ENCODE peak calls at places on chromosomes 7 and 10, in four cellular contexts. J, N, D and E are unnamed samples.

GRCh38 chr7:150398108-150398964 is 19.2 kb downstream of the ZNF775 start:
- DNase-seq in D (no peak), J (no peak), N (no peak), E (no peak)

GRCh38 chr10:1149793-1150637 is 93.8 kb downstream of the WDR37 start:
- DNase-seq in N (no peak), D (no peak), J (no peak), E (no peak)

GRCh38 chr10:132538031-132538789 is 623 bp downstream of the INPP5A start:
- DNase-seq in D (no peak), N (no peak), J (peak; percentile 69), E (peak; percentile 58)

GRCh38 chr10:102400598-102401321 is 5.3 kb downstream of the NFKB2 start:
- DNase-seq in J (no peak), D (no peak), N (no peak), E (no peak)

GRCh38 chr7:155458317-155459132 is 596 bp downstream of the EN2 start:
- DNase-seq in N (no peak), D (no peak), J (no peak), E (no peak)

GRCh38 chr10:50917486-50917885 is 32.1 kb upstream of the A1CF start:
- DNase-seq in J (no peak), N (no peak), D (no peak), E (no peak)

GRCh38 chr10:89129850-89130396 is 77.2 kb downstream of the CH25H start:
- DNase-seq in N (no peak), D (no peak), J (no peak), E (no peak)

GRCh38 chr10:2619472-2619871 is 447.9 kb upstream of the PFKP start:
- DNase-seq in D (peak; percentile 82), N (no peak), J (no peak), E (no peak)

GRCh38 chr7:138008588-138009349 is 6.9 kb upstream of the CREB3L2 start:
- DNase-seq in N (no peak), D (peak; percentile 76), J (no peak), E (no peak)

GRCh38 chr10:26699631-26700030 is 2.1 kb downstream of the PDSS1 start:
- DNase-seq in J (no peak), N (no peak), D (peak; percentile 52), E (no peak)

GRCh38 chr10:122374859-122375721 is 582 bp downstream of the PLEKHA1 start:
- DNase-seq in N (peak; percentile 72), D (no peak), J (peak; percentile 75), E (peak; percentile 74)

GRCh38 chr10:7795605-7796004 is 7.6 kb downstream of the ATP5F1C start:
- DNase-seq in D (no peak), J (no peak), N (no peak), E (no peak)

GRCh38 chr10:111323567-111323966 is 246.7 kb downstream of the ADRA2A start:
- DNase-seq in N (no peak), D (peak; percentile 53), J (no peak), E (no peak)

GRCh38 chr7:158108646-158109293 is 478.9 kb downstream of the PTPRN2 start:
- DNase-seq in D (no peak), J (peak; percentile 6), N (no peak), E (no peak)
- H3K9me3 ChIP-seq in D (no peaks in the 10 kb centered on the region), J (no peaks in the 10 kb centered on the region), N (no peaks in the 10 kb centered on the region), E (no peaks in the 10 kb centered on the region)

DNA sequence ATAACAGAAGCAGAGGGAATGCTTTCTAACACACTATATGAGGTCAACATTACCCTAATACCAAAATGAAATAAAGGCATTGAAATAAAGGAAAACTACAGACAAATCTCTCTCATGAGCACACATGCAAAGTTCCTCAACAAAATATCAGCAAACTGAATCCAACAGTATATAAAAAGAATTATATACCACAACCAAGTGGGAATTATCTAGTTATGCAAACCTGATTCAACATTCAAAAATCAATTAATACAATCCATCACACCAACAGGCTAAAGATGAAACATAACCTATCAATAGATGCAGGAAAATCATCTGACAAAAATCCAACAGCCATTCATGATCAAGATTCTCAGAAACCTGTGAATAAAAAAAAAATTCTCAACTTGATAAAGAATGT is 34.5 kb downstream of the LMBR1 start:
- DNase-seq in N (no peak), D (no peak), J (no peak), E (no peak)
- H3K9me3 ChIP-seq in N (no peaks in the 10 kb centered on the region), D (peaks cover 17% of the 10 kb centered on the region), J (no peaks in the 10 kb centered on the region), E (peaks cover 2% of the 10 kb centered on the region)

DNA sequence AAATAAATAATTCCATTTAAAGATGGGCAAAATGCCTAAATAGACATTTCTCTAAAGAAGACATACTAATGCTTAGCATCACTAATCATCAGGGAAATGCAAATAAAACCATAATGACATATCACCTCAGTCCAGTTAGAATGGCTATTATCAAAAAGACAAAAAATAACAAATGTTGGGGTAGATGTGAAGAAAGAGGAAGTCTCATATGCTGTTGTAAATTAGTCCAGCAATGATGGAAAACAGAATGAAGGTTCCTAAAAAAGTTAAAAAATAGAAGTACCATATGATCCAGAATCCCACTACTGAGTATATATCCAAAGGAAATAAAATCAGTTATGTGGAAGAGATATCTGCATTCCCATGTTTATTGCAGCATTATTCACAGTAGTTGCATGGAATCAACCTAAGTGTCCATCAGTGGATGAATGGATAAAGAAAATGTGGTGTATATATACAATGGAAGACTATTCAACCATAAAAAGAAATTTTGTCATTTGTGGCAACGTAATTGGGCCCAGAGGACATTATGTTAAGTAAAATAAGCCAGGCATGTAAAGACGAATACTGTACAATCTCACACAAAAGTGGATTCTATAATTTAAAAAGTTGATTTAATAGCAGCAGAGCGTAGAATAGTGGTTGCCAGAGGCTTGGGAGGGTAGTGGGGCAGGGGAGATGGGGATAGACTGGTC is 52.0 kb downstream of the TCAF1 start:
- DNase-seq in J (no peak), N (no peak), D (peak; percentile 39), E (no peak)
- H3K9me3 ChIP-seq in J (no peaks in the 10 kb centered on the region), N (no peaks in the 10 kb centered on the region), D (no peaks in the 10 kb centered on the region), E (no peaks in the 10 kb centered on the region)

DNA sequence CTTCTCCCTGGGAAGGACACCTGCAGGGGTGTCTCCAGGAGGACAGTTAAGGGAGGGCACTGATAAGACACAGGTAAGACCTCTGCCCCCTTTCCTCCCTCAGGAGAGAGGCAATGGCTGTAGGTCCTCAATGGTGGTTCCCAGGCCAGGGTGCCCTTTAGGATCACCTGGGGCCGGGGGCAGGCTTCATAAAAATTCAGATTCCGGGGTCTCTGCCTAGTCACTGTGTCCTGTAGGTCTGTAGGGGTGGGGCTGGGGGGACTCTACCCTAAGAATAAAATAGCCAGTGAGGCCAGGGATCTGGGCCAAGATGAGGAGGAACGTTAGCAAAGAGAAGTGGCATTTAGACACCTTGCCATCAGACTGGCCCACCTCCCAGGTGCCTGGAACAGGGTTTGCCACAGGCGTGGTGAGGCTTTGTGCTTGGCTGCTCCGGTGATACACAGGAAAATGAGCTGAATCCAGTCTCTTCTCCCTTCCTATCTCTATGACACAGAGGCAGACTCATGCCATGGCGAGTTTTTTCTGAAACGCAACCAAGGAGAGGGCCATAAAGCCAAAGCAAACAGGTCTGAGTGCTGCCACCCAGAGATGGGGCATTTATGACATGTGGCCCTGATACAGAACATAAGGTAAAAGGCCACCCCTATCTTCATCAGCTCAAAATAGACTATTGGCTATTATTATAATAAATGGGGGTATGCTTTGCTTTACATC is 52.6 kb downstream of the SH3PXD2A start:
- DNase-seq in D (no peak), N (no peak), J (no peak), E (no peak)
- H3K9me3 ChIP-seq in D (no peaks in the 10 kb centered on the region), N (no peaks in the 10 kb centered on the region), J (no peaks in the 10 kb centered on the region), E (no peaks in the 10 kb centered on the region)

GRCh38 chr7:158527902-158528502 is 59.6 kb downstream of the PTPRN2 start:
- DNase-seq in D (no peak), N (no peak), J (no peak), E (no peak)

GRCh38 chr7:158531661-158532060 is 56.0 kb downstream of the PTPRN2 start:
- DNase-seq in J (no peak), N (no peak), D (no peak), E (no peak)

GRCh38 chr7:158530800-158531609 is 56.6 kb downstream of the PTPRN2 start:
- DNase-seq in D (no peak), N (no peak), J (no peak), E (no peak)

GRCh38 chr7:158527495-158527894 is 60.1 kb downstream of the PTPRN2 start:
- DNase-seq in D (no peak), J (no peak), N (no peak), E (no peak)

GRCh38 chr7:158529181-158530096 is 58.2 kb downstream of the PTPRN2 start:
- DNase-seq in J (no peak), D (no peak), N (no peak), E (no peak)
- H3K9me3 ChIP-seq in J (no peaks in the 10 kb centered on the region), D (no peaks in the 10 kb centered on the region), N (no peaks in the 10 kb centered on the region), E (no peaks in the 10 kb centered on the region)

GRCh38 chr7:153414288-153414629 is 637.9 kb upstream of the DPP6 start:
- DNase-seq in N (no peak), J (no peak), D (no peak), E (no peak)
- H3K9me3 ChIP-seq in N (no peaks in the 10 kb centered on the region), J (no peaks in the 10 kb centered on the region), D (no peaks in the 10 kb centered on the region), E (no peaks in the 10 kb centered on the region)

GRCh38 chr10:43235070-43235900 is 31.6 kb downstream of the RASGEF1A start:
- DNase-seq in D (no peak), J (peak; percentile 32), N (no peak), E (no peak)
- H3K9me3 ChIP-seq in D (no peaks in the 10 kb centered on the region), J (no peaks in the 10 kb centered on the region), N (no peaks in the 10 kb centered on the region), E (no peaks in the 10 kb centered on the region)

GRCh38 chr10:9951481-9952257 is 1066.0 kb upstream of the CELF2 start:
- DNase-seq in D (no peak), J (no peak), N (no peak), E (no peak)
- H3K9me3 ChIP-seq in D (no peaks in the 10 kb centered on the region), J (no peaks in the 10 kb centered on the region), N (no peaks in the 10 kb centered on the region), E (no peaks in the 10 kb centered on the region)

DNA sequence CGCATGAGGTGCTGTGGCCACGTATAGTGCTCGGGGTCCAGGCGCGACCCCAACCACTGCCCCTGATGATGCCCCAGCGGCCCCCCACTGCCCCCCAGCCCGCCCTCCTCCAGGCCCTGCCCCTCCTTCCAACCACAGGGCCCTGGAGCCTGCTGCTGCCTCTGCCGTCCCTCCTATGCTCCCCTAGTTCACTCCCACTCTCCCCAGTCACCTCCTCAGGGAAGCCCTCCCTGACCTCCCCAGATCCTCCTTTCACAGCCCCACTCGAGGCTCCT is 93.8 kb downstream of the UNCX start:
- DNase-seq in J (no peak), N (no peak), D (no peak), E (no peak)
- H3K9me3 ChIP-seq in J (no peaks in the 10 kb centered on the region), N (no peaks in the 10 kb centered on the region), D (no peaks in the 10 kb centered on the region), E (no peaks in the 10 kb centered on the region)